ENCODE peak calls at places on chromosomes 6 and 20, in eight cellular contexts. L is breast epithelium; N is cardiac muscle cell; S is mucosa of descending colon; P is CD8-positive, alpha-beta T cell; M is PC-3; B is heart right ventricle; Z is lower lobe of right lung. V is an unnamed sample. For H3K4me1, the result is how much of the 10 kb centered on the place peaks cover.

GRCh38 chr20:40111282-40111681 is 577.8 kb downstream of the MAFB start:
- DNase-seq in L (no peak), N (no peak), S (no peak), P (no peak), M (no peak), B (no peak), Z (no peak), V (no peak)

GRCh38 chr20:64065973-64066341 is 3.0 kb downstream of the TCEA2 start:
- DNase-seq in L (no peak), N (no peak), S (no peak), P (peak), M (peak), B (no peak), Z (no peak), V (no peak)

GRCh38 chr6:149319413-149319812 is 1.9 kb downstream of the TAB2 start:
- DNase-seq in L (no peak), N (no peak), S (no peak), P (no peak), M (no peak), B (no peak), Z (no peak), V (no peak)

GRCh38 chr6:835476-836160 is 142.7 kb upstream of the EXOC2 start:
- DNase-seq in L (no peak), N (no peak), S (no peak), P (no peak), M (peak), B (peak), Z (no peak), V (no peak)

GRCh38 chr6:107653183-107653580 is 163.3 kb downstream of the SOBP start:
- DNase-seq in L (no peak), N (peak), S (no peak), P (no peak), M (no peak), B (peak), Z (no peak), V (no peak)

GRCh38 chr6:38058022-38058421 is 238.5 kb downstream of the ZFAND3 start:
- DNase-seq in L (no peak), N (no peak), S (no peak), P (no peak), M (peak), B (no peak), Z (no peak), V (peak)

GRCh38 chr20:10779911-10780310 is 106.1 kb upstream of the JAG1 start:
- DNase-seq in L (no peak), N (no peak), S (no peak), P (no peak), M (no peak), B (no peak), Z (no peak), V (no peak)

GRCh38 chr6:79628466-79629288 is 2.5 kb upstream of the SH3BGRL2 start:
- DNase-seq in L (no peak), N (no peak), S (no peak), P (no peak), M (no peak), B (no peak), Z (no peak), V (no peak)

GRCh38 chr6:121533321-121533841 is 97.9 kb downstream of the GJA1 start:
- DNase-seq in L (peak), N (no peak), S (no peak), P (no peak), M (no peak), B (no peak), Z (no peak), V (no peak)

GRCh38 chr20:31605902-31606677 is 1.0 kb downstream of the ID1 start:
- DNase-seq in L (no peak), N (peak), S (peak), P (no peak), M (peak), B (no peak), Z (peak), V (peak)

GRCh38 chr6:165615629-165616028 is 47.4 kb downstream of the PDE10A start:
- DNase-seq in L (no peak), N (no peak), S (no peak), P (no peak), M (no peak), B (peak), Z (no peak), V (no peak)

GRCh38 chr20:11195899-11196558 is 522.2 kb upstream of the JAG1 start:
- DNase-seq in L (no peak), N (peak), S (no peak), P (no peak), M (peak), B (peak), Z (no peak), V (peak)

GRCh38 chr6:3522561-3523287 is 65.9 kb upstream of the SLC22A23 start:
- DNase-seq in L (no peak), N (no peak), S (no peak), P (no peak), M (peak), B (no peak), Z (no peak), V (no peak)

GRCh38 chr20:18007534-18008292 is 38.9 kb downstream of the MGME1 start:
- DNase-seq in L (peak), N (no peak), S (no peak), P (no peak), M (no peak), B (peak), Z (no peak), V (no peak)

GRCh38 chr6:156839591-156840001 is 62.4 kb downstream of the ARID1B start:
- DNase-seq in L (no peak), N (peak), S (no peak), P (no peak), M (no peak), B (peak), Z (no peak), V (no peak)

GRCh38 chr20:52060794-52061714 is 130.5 kb downstream of the ZFP64 start:
- DNase-seq in L (no peak), N (peak), S (no peak), P (no peak), M (peak), B (no peak), Z (no peak), V (no peak)

GRCh38 chr6:105196076-105196475 is 16.3 kb upstream of the POPDC3 start:
- DNase-seq in L (no peak), N (no peak), S (no peak), P (no peak), M (peak), B (no peak), Z (no peak), V (no peak)

GRCh38 chr20:32040142-32040953 is 11.7 kb upstream of the HCK start:
- DNase-seq in L (no peak), N (peak), S (peak), P (no peak), M (no peak), B (no peak), Z (peak), V (peak)

GRCh38 chr6:129398764-129399163 is 311.2 kb downstream of the ARHGAP18 start:
- DNase-seq in L (no peak), N (no peak), S (no peak), P (no peak), M (no peak), B (no peak), Z (no peak), V (no peak)

GRCh38 chr20:63553251-63553932 is 567 bp upstream of the FNDC11 start:
- DNase-seq in L (peak), N (peak), S (peak), P (peak), M (peak), B (peak), Z (peak), V (peak)

GRCh38 chr20:54172856-54173652 is 732 bp downstream of the CYP24A1 start:
- DNase-seq in L (no peak), N (peak), S (no peak), P (no peak), M (no peak), B (no peak), Z (no peak), V (peak)

GRCh38 chr6:35016417-35017221 is 124.5 kb downstream of the TCP11 start:
- DNase-seq in L (no peak), N (peak), S (no peak), P (no peak), M (no peak), B (peak), Z (no peak), V (no peak)

GRCh38 chr6:79076160-79076559 is 1.9 kb downstream of the PHIP start:
- DNase-seq in L (no peak), N (no peak), S (no peak), P (no peak), M (no peak), B (no peak), Z (no peak), V (no peak)

GRCh38 chr6:159716247-159717086 is 10.8 kb upstream of the WTAP start:
- DNase-seq in L (peak), N (no peak), S (no peak), P (no peak), M (peak), B (peak), Z (no peak), V (no peak)

GRCh38 chr6:56841372-56841749 is 113.5 kb upstream of the BEND6 start:
- DNase-seq in L (no peak), N (no peak), S (no peak), P (no peak), M (no peak), B (no peak), Z (no peak), V (no peak)

GRCh38 chr6:13614126-13614925 is 809 bp upstream of the NOL7 start:
- DNase-seq in L (no peak), N (peak), S (peak), P (no peak), M (peak), B (peak), Z (peak), V (no peak)

GRCh38 chr6:45924763-45925342 is 90.8 kb downstream of the CLIC5 start:
- DNase-seq in L (no peak), N (no peak), S (no peak), P (no peak), M (peak), B (no peak), Z (no peak), V (no peak)

GRCh38 chr6:133631421-133631820 is 257.5 kb upstream of the TCF21 start:
- DNase-seq in L (no peak), N (no peak), S (no peak), P (no peak), M (peak), B (no peak), Z (no peak), V (no peak)

GRCh38 chr20:8492182-8492581 is 360.1 kb downstream of the PLCB1 start:
- DNase-seq in L (no peak), N (no peak), S (no peak), P (no peak), M (no peak), B (no peak), Z (no peak), V (no peak)

GRCh38 chr20:19922716-19923115 is 94.4 kb upstream of the NAA20 start:
- DNase-seq in L (no peak), N (no peak), S (no peak), P (no peak), M (no peak), B (no peak), Z (no peak), V (no peak)

GRCh38 chr6:34546551-34547321 is 9.4 kb downstream of the SPDEF start:
- DNase-seq in L (peak), N (no peak), S (peak), P (no peak), M (peak), B (peak), Z (peak), V (no peak)

GRCh38 chr20:58274384-58274783 is 35.1 kb upstream of the RAB22A start:
- DNase-seq in L (no peak), N (no peak), S (no peak), P (no peak), M (no peak), B (no peak), Z (no peak), V (no peak)

GRCh38 chr6:36793913-36794703 is 45.1 kb downstream of the CPNE5 start:
- DNase-seq in L (no peak), N (no peak), S (no peak), P (no peak), M (no peak), B (no peak), Z (no peak), V (no peak)

GRCh38 chr6:114083251-114083650 is 112.3 kb upstream of the HDAC2 start:
- DNase-seq in L (no peak), N (no peak), S (no peak), P (no peak), M (no peak), B (no peak), Z (no peak), V (no peak)

GRCh38 chr6:114085206-114085605 is 114.3 kb upstream of the HDAC2 start:
- DNase-seq in L (no peak), N (no peak), S (no peak), P (no peak), M (no peak), B (no peak), Z (no peak), V (no peak)

GRCh38 chr6:114084327-114084890 is 113.5 kb upstream of the HDAC2 start:
- DNase-seq in L (no peak), N (no peak), S (no peak), P (no peak), M (no peak), B (no peak), Z (no peak), V (no peak)

GRCh38 chr6:114090626-114091025 is 119.7 kb upstream of the HDAC2 start:
- DNase-seq in L (no peak), N (no peak), S (no peak), P (no peak), M (no peak), B (no peak), Z (no peak), V (no peak)

GRCh38 chr6:114087496-114087895 is 116.5 kb upstream of the HDAC2 start:
- DNase-seq in L (no peak), N (no peak), S (no peak), P (no peak), M (peak), B (no peak), Z (no peak), V (no peak)
- H3K4me1 ChIP-seq in L (under half), N (under half), S (under half), P (under half), M (under half), B (under half), Z (under half), V (under half)

GRCh38 chr6:84284428-84285033 is 57.1 kb upstream of the CEP162 start:
- DNase-seq in L (no peak), N (peak), S (no peak), P (no peak), M (peak), B (no peak), Z (no peak), V (no peak)
- TF ChIP-seq CTCF in L (no peak), N (peak), S (no peak), P (no peak), M (peak), B (no peak), Z (no peak), V (peak)

GRCh38 chr6:168473197-168473596 is 32.2 kb downstream of the SMOC2 start:
- DNase-seq in L (no peak), N (no peak), S (no peak), P (no peak), M (no peak), B (no peak), Z (no peak), V (no peak)
- H3K4me3 ChIP-seq in L (no peak), N (no peak), S (no peak), P (no peak), M (no peak), B (no peak), Z (no peak), V (no peak)

GRCh38 chr6:99605911-99606669 is 543 bp upstream of the PRDM13 start:
- DNase-seq in L (no peak), N (no peak), S (no peak), P (no peak), M (no peak), B (no peak), Z (no peak), V (no peak)
- H3K4me1 ChIP-seq in L (under half), N (under half), S (under half), P (under half), M (under half), B (under half), Z (under half), V (under half)

DNA sequence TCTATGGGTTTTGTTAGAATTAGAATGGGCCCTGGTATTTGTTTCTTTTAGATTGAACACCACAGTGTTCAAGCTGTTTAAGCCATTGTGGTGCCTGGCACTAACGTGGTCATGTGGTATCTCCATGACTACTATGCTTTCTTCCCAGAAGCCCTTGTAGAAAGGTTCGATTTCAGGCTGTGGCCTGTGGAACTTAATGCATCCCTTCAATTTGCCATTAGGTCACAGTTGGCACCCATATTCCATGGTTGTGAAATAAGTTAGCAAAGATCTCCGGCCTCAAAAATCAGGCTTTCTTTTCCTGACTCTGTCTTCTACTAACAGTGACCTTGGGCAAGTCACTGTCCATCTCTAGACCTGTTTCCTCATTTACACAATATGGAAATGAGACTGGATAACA is 31.3 kb upstream of the AAR2 start:
- DNase-seq in L (no peak), N (no peak), S (no peak), P (no peak), M (no peak), B (no peak), Z (no peak), V (no peak)
- TF ChIP-seq CTCF in L (no peak), N (no peak), S (no peak), P (no peak), M (no peak), B (no peak), Z (no peak), V (no peak)

GRCh38 chr20:22583773-22584629 is at the start of gene FOXA2:
- DNase-seq in L (no peak), N (peak), S (peak), P (no peak), M (peak), B (no peak), Z (peak), V (no peak)
- H3K4me3 ChIP-seq in L (peak), N (peak), S (peak), P (no peak), M (peak), B (peak), Z (peak), V (peak)

GRCh38 chr6:167096991-167097390 is 25.9 kb upstream of the CCR6 start:
- DNase-seq in L (no peak), N (no peak), S (no peak), P (no peak), M (no peak), B (no peak), Z (no peak), V (no peak)

GRCh38 chr6:167100241-167100674 is 22.6 kb upstream of the CCR6 start:
- DNase-seq in L (no peak), N (no peak), S (no peak), P (no peak), M (no peak), B (no peak), Z (no peak), V (no peak)

GRCh38 chr6:167097770-167098169 is 25.1 kb upstream of the CCR6 start:
- DNase-seq in L (no peak), N (no peak), S (no peak), P (no peak), M (no peak), B (no peak), Z (no peak), V (no peak)

GRCh38 chr6:167099707-167100106 is 23.2 kb upstream of the CCR6 start:
- DNase-seq in L (no peak), N (no peak), S (no peak), P (no peak), M (no peak), B (no peak), Z (no peak), V (no peak)

GRCh38 chr6:167098825-167099225 is 24.1 kb upstream of the CCR6 start:
- DNase-seq in L (no peak), N (no peak), S (no peak), P (no peak), M (no peak), B (no peak), Z (no peak), V (no peak)
- H3K4me1 ChIP-seq in L (under half), N (under half), S (under half), P (under half), M (under half), B (under half), Z (under half), V (under half)

V was measured in RWPE2.